ENCODE peak calls at places on chromosomes 4 and X, in five cellular contexts. F, C, I, M and E are unnamed samples.

GRCh38 chrX:150872773-150873336 is 25.6 kb downstream of the CD99L2 start:
- DNase-seq in C (no peak), I (no peak), F (no peak), M (no peak), E (no peak)

GRCh38 chr4:183747931-183748664 is 89.0 kb downstream of the TRAPPC11 start:
- DNase-seq in C (no peak), M (no peak), I (no peak), F (no peak), E (no peak)

GRCh38 chr4:119300072-119300387 is 21.9 kb downstream of the FABP2 start:
- DNase-seq in C (no peak), I (peak), F (peak), M (no peak), E (peak)

GRCh38 chr4:40702800-40703151 is 47.0 kb upstream of the NSUN7 start:
- DNase-seq in F (no peak), C (peak), M (no peak), I (no peak), E (no peak)

GRCh38 chr4:164952551-164952950 is 24.9 kb downstream of the TRIM61 start:
- DNase-seq in I (no peak), M (no peak), C (no peak), F (no peak), E (no peak)

GRCh38 chr4:114226968-114227760 is 247.7 kb upstream of the ARSJ start:
- DNase-seq in C (no peak), M (no peak), F (no peak), I (no peak), E (no peak)

GRCh38 chr4:76197971-76198410 is 15.6 kb downstream of the SCARB2 start:
- DNase-seq in I (no peak), F (peak), M (no peak), C (no peak), E (no peak)

GRCh38 chrX:18353931-18354368 is 538 bp downstream of the SCML2 start:
- DNase-seq in C (no peak), I (peak), M (no peak), F (no peak), E (no peak)

GRCh38 chr4:88219099-88219498 is 60.7 kb upstream of the ABCG2 start:
- DNase-seq in F (no peak), M (peak), I (no peak), C (no peak), E (no peak)

GRCh38 chr4:2786794-2787229 is 6.1 kb upstream of the SH3BP2 start:
- DNase-seq in I (no peak), M (no peak), C (no peak), F (no peak), E (no peak)

GRCh38 chr4:168451744-168452394 is 28.4 kb downstream of the DDX60L start:
- DNase-seq in C (peak), I (no peak), F (no peak), M (peak), E (no peak)

GRCh38 chr4:17058506-17058905 is 160.1 kb upstream of the LDB2 start:
- DNase-seq in M (no peak), I (no peak), F (no peak), C (no peak), E (no peak)

GRCh38 chrX:9885150-9885549 is 82.0 kb upstream of the CLDN34 start:
- DNase-seq in M (peak), C (no peak), I (peak), F (peak), E (no peak)

GRCh38 chr4:89379541-89380035 is 72.0 kb upstream of the GPRIN3 start:
- DNase-seq in C (no peak), I (no peak), F (no peak), M (no peak), E (no peak)

GRCh38 chr4:150647008-150647407 is 65.1 kb downstream of the MAB21L2 start:
- DNase-seq in I (no peak), F (no peak), M (no peak), C (no peak), E (no peak)